ENCODE peak calls at places on chromosomes 13 and 19, in four cellular contexts. One of them, this sample, is unnamed.

GRCh38 chr19:1901940-1902404 is 3.2 kb upstream of the ADAT3 start:
- DNase-seq in cardiac fibroblast: no peak
- DNase-seq in fibroblast of mammary gland: no peak
- DNase-seq in esophagus muscularis mucosa: no peak
- DNase-seq in this sample: no peak

GRCh38 chr13:29884671-29885424 is 34.4 kb upstream of the UBL3 start:
- DNase-seq in esophagus muscularis mucosa: peak
- DNase-seq in fibroblast of mammary gland: peak
- DNase-seq in cardiac fibroblast: peak
- DNase-seq in this sample: peak

GRCh38 chr19:47322048-47322447 is 9.9 kb upstream of the C5AR2 start:
- DNase-seq in cardiac fibroblast: no peak
- DNase-seq in fibroblast of mammary gland: no peak
- DNase-seq in esophagus muscularis mucosa: no peak
- DNase-seq in this sample: no peak

GRCh38 chr13:69545500-69546025 is 562.1 kb upstream of the ATXN8OS start:
- DNase-seq in cardiac fibroblast: no peak
- DNase-seq in esophagus muscularis mucosa: no peak
- DNase-seq in fibroblast of mammary gland: no peak
- DNase-seq in this sample: no peak

GRCh38 chr19:45816236-45817009 is 1.3 kb upstream of the RSPH6A start:
- DNase-seq in fibroblast of mammary gland: no peak
- DNase-seq in esophagus muscularis mucosa: no peak
- DNase-seq in cardiac fibroblast: no peak
- DNase-seq in this sample: no peak

GRCh38 chr13:97809576-97809975 is 143.9 kb upstream of the IPO5 start:
- DNase-seq in esophagus muscularis mucosa: no peak
- DNase-seq in fibroblast of mammary gland: peak
- DNase-seq in cardiac fibroblast: peak
- DNase-seq in this sample: peak

GRCh38 chr13:38418286-38418685 is 68.6 kb downstream of the UFM1 start:
- DNase-seq in esophagus muscularis mucosa: no peak
- DNase-seq in fibroblast of mammary gland: peak
- DNase-seq in cardiac fibroblast: peak
- DNase-seq in this sample: peak

GRCh38 chr13:113078895-113079720 is 26.5 kb upstream of the F7 start:
- DNase-seq in esophagus muscularis mucosa: no peak
- DNase-seq in cardiac fibroblast: no peak
- DNase-seq in fibroblast of mammary gland: no peak
- DNase-seq in this sample: no peak

DNA sequence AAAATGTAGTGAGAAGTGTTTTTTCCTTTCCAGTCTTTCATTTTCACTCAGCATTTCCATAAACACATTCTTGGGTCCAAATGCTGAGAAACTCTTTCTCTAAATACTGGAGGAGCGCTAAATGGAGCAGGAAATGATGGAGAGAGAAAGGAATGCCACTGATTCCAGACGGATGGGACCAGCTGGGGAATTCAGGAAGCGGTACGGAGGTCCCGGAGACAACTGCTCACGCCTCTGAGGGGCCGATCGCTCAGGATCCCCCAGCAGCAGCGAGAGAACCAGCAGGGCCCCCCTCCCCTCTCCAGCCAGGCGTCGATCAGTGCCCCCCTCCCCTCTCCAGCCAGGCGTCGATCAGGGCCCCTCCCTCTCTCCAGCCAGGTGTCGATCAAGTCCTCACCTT is 13.2 kb downstream of the RASA3 start:
- DNase-seq in fibroblast of mammary gland: peak
- DNase-seq in esophagus muscularis mucosa: no peak
- DNase-seq in cardiac fibroblast: peak
- DNase-seq in this sample: peak
- H3K4me3 ChIP-seq in fibroblast of mammary gland: peak
- H3K4me3 ChIP-seq in esophagus muscularis mucosa: peak
- H3K4me3 ChIP-seq in cardiac fibroblast: peak
- H3K4me3 ChIP-seq in this sample: peak

GRCh38 chr13:73286177-73286576 is 227.4 kb downstream of the KLF5 start:
- DNase-seq in fibroblast of mammary gland: no peak
- DNase-seq in cardiac fibroblast: no peak
- DNase-seq in esophagus muscularis mucosa: no peak
- DNase-seq in this sample: no peak
- TF ChIP-seq CTCF in fibroblast of mammary gland: no peak
- TF ChIP-seq CTCF in cardiac fibroblast: no peak
- TF ChIP-seq CTCF in esophagus muscularis mucosa: no peak
- TF ChIP-seq CTCF in this sample: no peak

GRCh38 chr19:49409441-49410029 is 13.7 kb downstream of the PTH2 start:
- DNase-seq in esophagus muscularis mucosa: no peak
- DNase-seq in cardiac fibroblast: no peak
- DNase-seq in fibroblast of mammary gland: no peak
- DNase-seq in this sample: no peak
- H3K4me3 ChIP-seq in esophagus muscularis mucosa: no peak
- H3K4me3 ChIP-seq in cardiac fibroblast: no peak
- H3K4me3 ChIP-seq in fibroblast of mammary gland: no peak
- H3K4me3 ChIP-seq in this sample: no peak

DNA sequence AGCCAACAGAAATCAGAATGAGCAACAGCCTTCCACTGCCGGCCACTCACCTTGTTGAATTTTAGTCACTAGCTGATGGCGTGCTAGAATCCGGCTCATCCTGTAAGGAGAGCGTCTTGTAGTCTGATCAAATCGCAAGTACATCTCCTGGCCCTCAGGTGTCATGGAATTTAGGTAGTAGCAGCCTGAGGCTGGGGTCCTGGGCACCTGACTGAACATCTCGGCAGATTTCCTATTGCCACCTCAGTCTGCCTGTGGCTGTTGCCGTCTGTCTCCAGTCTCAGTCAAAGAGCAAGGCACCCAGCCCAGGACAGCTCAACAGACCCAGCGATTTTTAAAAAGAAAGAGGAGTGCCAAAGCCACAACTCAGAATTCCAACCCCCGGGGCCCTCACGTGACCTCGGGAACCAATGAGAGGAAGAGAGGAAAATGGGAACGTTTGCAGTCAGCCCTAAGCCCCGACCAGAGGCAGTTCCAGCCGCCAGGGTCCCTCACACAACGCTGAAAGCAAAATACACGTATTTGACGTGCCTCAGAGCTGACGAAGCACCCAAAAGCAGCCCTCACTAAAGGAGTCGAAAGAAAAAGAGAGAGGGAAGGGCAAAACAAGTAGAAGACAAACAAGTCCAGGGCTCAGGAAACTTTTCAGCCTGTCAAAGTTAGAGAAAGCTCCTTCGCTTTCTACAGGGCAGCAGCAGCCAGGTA is at the start of gene STARD13:
- DNase-seq in esophagus muscularis mucosa: peak
- DNase-seq in fibroblast of mammary gland: peak
- DNase-seq in cardiac fibroblast: peak
- DNase-seq in this sample: peak
- TF ChIP-seq CTCF in esophagus muscularis mucosa: no peak
- TF ChIP-seq CTCF in fibroblast of mammary gland: peak
- TF ChIP-seq CTCF in cardiac fibroblast: peak
- TF ChIP-seq CTCF in this sample: peak

GRCh38 chr19:41896581-41896942 is 13.6 kb downstream of the ARHGEF1 start:
- DNase-seq in cardiac fibroblast: no peak
- DNase-seq in esophagus muscularis mucosa: no peak
- DNase-seq in fibroblast of mammary gland: no peak
- DNase-seq in this sample: no peak

GRCh38 chr19:41892173-41892902 is 9.4 kb downstream of the ARHGEF1 start:
- DNase-seq in esophagus muscularis mucosa: no peak
- DNase-seq in cardiac fibroblast: no peak
- DNase-seq in fibroblast of mammary gland: no peak
- DNase-seq in this sample: no peak

GRCh38 chr19:41894350-41894749 is 11.4 kb downstream of the ARHGEF1 start:
- DNase-seq in cardiac fibroblast: no peak
- DNase-seq in esophagus muscularis mucosa: no peak
- DNase-seq in fibroblast of mammary gland: no peak
- DNase-seq in this sample: no peak

GRCh38 chr19:41895745-41896580 is 13.0 kb downstream of the ARHGEF1 start:
- DNase-seq in cardiac fibroblast: no peak
- DNase-seq in esophagus muscularis mucosa: no peak
- DNase-seq in fibroblast of mammary gland: no peak
- DNase-seq in this sample: no peak

GRCh38 chr19:41893899-41894298 is 10.9 kb downstream of the ARHGEF1 start:
- DNase-seq in esophagus muscularis mucosa: no peak
- DNase-seq in cardiac fibroblast: peak
- DNase-seq in fibroblast of mammary gland: peak
- DNase-seq in this sample: no peak
- H3K4me3 ChIP-seq in esophagus muscularis mucosa: no peak
- H3K4me3 ChIP-seq in cardiac fibroblast: no peak
- H3K4me3 ChIP-seq in fibroblast of mammary gland: no peak
- H3K4me3 ChIP-seq in this sample: no peak

DNA sequence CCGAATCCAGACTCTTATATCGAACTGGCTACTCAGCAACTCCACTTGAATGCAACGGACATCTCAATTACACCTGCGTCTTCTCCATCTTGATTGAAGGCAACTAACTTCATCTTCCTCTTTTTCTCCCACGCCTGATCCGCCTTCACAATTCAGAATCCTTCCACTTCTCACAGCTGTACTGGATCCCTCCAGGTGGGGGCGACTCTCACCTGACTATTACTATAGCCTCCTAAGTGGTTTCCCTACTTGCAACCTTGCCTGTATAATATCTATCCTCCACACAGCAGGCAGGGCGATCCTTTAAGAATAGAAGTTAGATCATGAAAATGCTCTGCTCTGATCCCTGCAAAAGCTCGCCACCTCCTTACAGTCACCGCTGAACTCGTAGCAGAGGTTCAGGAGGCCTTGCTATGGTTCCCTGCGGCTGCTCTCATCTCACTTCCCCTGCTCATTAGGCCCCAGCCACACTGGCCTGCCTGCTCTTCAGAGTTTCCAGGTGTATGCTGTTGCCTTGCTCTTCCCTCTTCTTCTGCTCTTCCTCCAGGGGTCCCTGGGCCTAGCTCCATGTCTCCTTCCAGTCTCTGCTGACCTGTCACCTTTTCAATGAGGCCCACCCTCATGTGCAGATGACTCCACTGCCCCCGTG is 31.9 kb downstream of the RFXAP start:
- DNase-seq in fibroblast of mammary gland: peak
- DNase-seq in esophagus muscularis mucosa: no peak
- DNase-seq in cardiac fibroblast: peak
- DNase-seq in this sample: peak
- TF ChIP-seq CTCF in fibroblast of mammary gland: peak
- TF ChIP-seq CTCF in esophagus muscularis mucosa: no peak
- TF ChIP-seq CTCF in cardiac fibroblast: peak
- TF ChIP-seq CTCF in this sample: peak

GRCh38 chr19:57947419-57948134 is at the start of gene ZNF256:
- DNase-seq in esophagus muscularis mucosa: peak
- DNase-seq in fibroblast of mammary gland: peak
- DNase-seq in cardiac fibroblast: peak
- DNase-seq in this sample: peak

GRCh38 chr19:57947088-57947418 is 453 bp downstream of the ZNF256 start:
- DNase-seq in esophagus muscularis mucosa: no peak
- DNase-seq in fibroblast of mammary gland: no peak
- DNase-seq in cardiac fibroblast: no peak
- DNase-seq in this sample: no peak

GRCh38 chr19:57949702-57950101 is 2.2 kb upstream of the ZNF256 start:
- DNase-seq in cardiac fibroblast: no peak
- DNase-seq in fibroblast of mammary gland: no peak
- DNase-seq in esophagus muscularis mucosa: no peak
- DNase-seq in this sample: no peak

GRCh38 chr19:57946316-57946715 is 1.2 kb downstream of the ZNF256 start:
- DNase-seq in fibroblast of mammary gland: no peak
- DNase-seq in esophagus muscularis mucosa: no peak
- DNase-seq in cardiac fibroblast: no peak
- DNase-seq in this sample: no peak

DNA sequence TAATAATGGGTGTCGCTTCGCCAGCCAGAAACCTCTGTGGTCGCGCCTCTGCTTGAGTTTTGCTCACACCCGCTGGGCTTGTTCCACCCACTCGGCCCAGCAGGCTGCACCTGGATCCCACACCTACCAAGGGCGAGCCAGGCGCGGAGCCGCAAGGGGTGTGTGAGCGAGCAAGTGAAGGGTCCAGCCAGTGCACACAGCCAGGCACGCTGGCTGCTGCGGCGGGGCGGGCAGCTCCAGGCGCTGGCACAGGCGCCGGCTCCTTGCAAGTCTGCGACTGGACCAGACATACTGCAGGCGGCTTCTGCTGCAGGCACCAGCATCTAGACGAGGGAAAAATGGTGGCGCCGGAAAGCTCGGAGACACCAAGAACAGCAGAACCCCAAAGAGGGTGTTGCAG is 1.8 kb upstream of the ZNF256 start:
- DNase-seq in cardiac fibroblast: no peak
- DNase-seq in fibroblast of mammary gland: no peak
- DNase-seq in esophagus muscularis mucosa: no peak
- DNase-seq in this sample: no peak
- H3K4me3 ChIP-seq in cardiac fibroblast: no peak
- H3K4me3 ChIP-seq in fibroblast of mammary gland: no peak
- H3K4me3 ChIP-seq in esophagus muscularis mucosa: no peak
- H3K4me3 ChIP-seq in this sample: no peak

DNA sequence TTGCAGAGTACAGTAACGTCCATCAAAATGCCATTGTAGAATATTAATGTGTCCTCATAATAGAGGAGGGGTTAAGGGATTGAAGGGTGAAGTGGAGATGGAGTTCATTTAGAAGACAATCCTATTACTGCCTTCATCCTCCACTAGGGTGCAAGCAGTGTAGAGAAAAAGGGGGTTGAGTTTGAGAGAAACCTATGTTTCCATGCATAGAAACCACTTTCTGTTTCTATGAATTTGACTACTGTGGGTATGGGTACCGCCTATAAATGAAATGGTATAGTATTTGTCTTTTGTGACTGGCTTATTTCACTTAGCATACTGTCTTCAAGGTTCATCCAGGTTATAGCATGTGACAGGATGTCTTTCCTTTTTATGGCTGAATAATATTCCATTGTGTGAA is 156.0 kb downstream of the GGACT start:
- DNase-seq in esophagus muscularis mucosa: no peak
- DNase-seq in cardiac fibroblast: no peak
- DNase-seq in fibroblast of mammary gland: no peak
- DNase-seq in this sample: no peak
- TF ChIP-seq CTCF in esophagus muscularis mucosa: no peak
- TF ChIP-seq CTCF in cardiac fibroblast: no peak
- TF ChIP-seq CTCF in fibroblast of mammary gland: no peak
- TF ChIP-seq CTCF in this sample: no peak

DNA sequence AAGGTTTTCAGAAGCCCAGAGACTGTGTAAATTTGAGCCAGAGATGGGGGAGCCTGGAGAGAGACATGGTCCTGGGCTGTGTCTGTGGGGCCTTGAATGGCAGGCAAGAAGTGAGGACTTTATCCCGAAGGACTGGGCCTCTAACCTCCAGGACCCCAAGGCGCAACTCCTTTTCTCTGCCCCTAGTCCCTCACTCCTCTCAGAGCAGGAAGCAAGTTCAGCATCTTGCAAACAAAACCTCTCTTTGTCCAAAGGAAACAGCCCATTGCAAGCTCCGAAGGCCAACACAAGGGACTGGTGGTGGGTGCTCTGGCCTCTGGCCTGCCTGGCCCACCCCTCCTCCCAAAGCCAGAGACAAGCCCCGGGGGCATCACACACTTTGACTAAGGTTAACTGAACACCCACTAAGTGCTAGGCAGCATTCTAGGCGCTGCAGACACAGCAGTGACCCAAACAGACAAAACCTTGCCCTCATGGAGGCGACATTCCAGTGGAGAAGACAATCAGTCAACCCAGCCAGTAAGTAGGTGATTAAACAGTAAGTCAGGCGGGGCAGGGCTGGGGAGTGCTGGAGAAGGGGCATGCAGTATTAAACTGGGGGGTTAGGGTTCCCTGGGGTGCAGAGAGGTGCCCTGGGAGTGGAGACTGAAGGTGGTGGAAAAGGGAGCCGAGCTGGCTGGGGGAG is 31.4 kb upstream of the FXYD3 start:
- DNase-seq in esophagus muscularis mucosa: no peak
- DNase-seq in fibroblast of mammary gland: no peak
- DNase-seq in cardiac fibroblast: no peak
- DNase-seq in this sample: no peak
- H3K4me3 ChIP-seq in esophagus muscularis mucosa: no peak
- H3K4me3 ChIP-seq in fibroblast of mammary gland: no peak
- H3K4me3 ChIP-seq in cardiac fibroblast: no peak
- H3K4me3 ChIP-seq in this sample: no peak